ENCODE peak calls at places on chromosomes 3 and 15, in five cellular contexts. M is esophagus muscularis mucosa; G is CD4-positive, alpha-beta memory T cell; L is left lung; O is PC-3. Z is an unnamed sample. For H3K4me1, the result is how much of the 10 kb centered on the place peaks cover.

GRCh38 chr3:117998071-117998470 is 1036.6 kb downstream of the IGSF11 start:
- DNase-seq in M (no peak), G (no peak), L (no peak), O (no peak), Z (no peak)

GRCh38 chr3:114846779-114847178 is 300.3 kb downstream of the ZBTB20 start:
- DNase-seq in M (no peak), G (no peak), L (no peak), O (no peak), Z (no peak)

GRCh38 chr3:37653466-37653865 is 208.2 kb upstream of the CTDSPL start:
- DNase-seq in M (peak), G (no peak), L (no peak), O (no peak), Z (no peak)

GRCh38 chr15:37907136-37907535 is 27.3 kb upstream of the TMCO5A start:
- DNase-seq in M (no peak), G (no peak), L (no peak), O (peak), Z (no peak)

GRCh38 chr3:123781138-123781537 is 103.0 kb downstream of the MYLK start:
- DNase-seq in M (peak), G (no peak), L (no peak), O (no peak), Z (no peak)

GRCh38 chr3:140816372-140816771 is 125.3 kb upstream of the SLC25A36 start:
- DNase-seq in M (no peak), G (no peak), L (no peak), O (no peak), Z (no peak)

GRCh38 chr15:91209318-91209717 is 109.3 kb downstream of the SV2B start:
- DNase-seq in M (no peak), G (no peak), L (no peak), O (no peak), Z (no peak)

GRCh38 chr3:52503788-52504424 is 8.8 kb downstream of the STAB1 start:
- DNase-seq in M (no peak), G (no peak), L (no peak), O (no peak), Z (peak)

GRCh38 chr3:172181936-172182708 is 142.7 kb downstream of the FNDC3B start:
- DNase-seq in M (no peak), G (no peak), L (no peak), O (peak), Z (no peak)

GRCh38 chr15:100430381-100430780 is 88.6 kb upstream of the ADAMTS17 start:
- DNase-seq in M (no peak), G (no peak), L (no peak), O (no peak), Z (no peak)

GRCh38 chr3:23116041-23116440 is 87.1 kb upstream of the UBE2E2 start:
- DNase-seq in M (no peak), G (no peak), L (no peak), O (peak), Z (no peak)

GRCh38 chr3:40912461-40912860 is 286.8 kb upstream of the CTNNB1 start:
- DNase-seq in M (peak), G (no peak), L (no peak), O (no peak), Z (no peak)

GRCh38 chr3:184368804-184369183 is 7.3 kb downstream of the POLR2H start:
- DNase-seq in M (no peak), G (no peak), L (no peak), O (no peak), Z (peak)

GRCh38 chr3:10116138-10116460 is 624 bp downstream of the BRK1 start:
- DNase-seq in M (no peak), G (no peak), L (no peak), O (peak), Z (no peak)

GRCh38 chr15:81120069-81120468 is 14.0 kb upstream of the CFAP161 start:
- DNase-seq in M (no peak), G (no peak), L (no peak), O (peak), Z (no peak)

GRCh38 chr15:58460872-58461271 is 29.1 kb downstream of the LIPC start:
- DNase-seq in M (no peak), G (no peak), L (no peak), O (no peak), Z (no peak)

GRCh38 chr15:74845581-74845980 is 2.6 kb upstream of the ULK3 start:
- DNase-seq in M (no peak), G (no peak), L (no peak), O (no peak), Z (no peak)

GRCh38 chr15:74844319-74845207 is 1.6 kb upstream of the ULK3 start:
- DNase-seq in M (no peak), G (no peak), L (no peak), O (no peak), Z (no peak)

GRCh38 chr15:74845208-74845568 is 2.2 kb upstream of the ULK3 start:
- DNase-seq in M (no peak), G (peak), L (no peak), O (no peak), Z (no peak)

GRCh38 chr15:74850398-74850797 is 7.4 kb upstream of the ULK3 start:
- DNase-seq in M (no peak), G (no peak), L (no peak), O (no peak), Z (no peak)

DNA sequence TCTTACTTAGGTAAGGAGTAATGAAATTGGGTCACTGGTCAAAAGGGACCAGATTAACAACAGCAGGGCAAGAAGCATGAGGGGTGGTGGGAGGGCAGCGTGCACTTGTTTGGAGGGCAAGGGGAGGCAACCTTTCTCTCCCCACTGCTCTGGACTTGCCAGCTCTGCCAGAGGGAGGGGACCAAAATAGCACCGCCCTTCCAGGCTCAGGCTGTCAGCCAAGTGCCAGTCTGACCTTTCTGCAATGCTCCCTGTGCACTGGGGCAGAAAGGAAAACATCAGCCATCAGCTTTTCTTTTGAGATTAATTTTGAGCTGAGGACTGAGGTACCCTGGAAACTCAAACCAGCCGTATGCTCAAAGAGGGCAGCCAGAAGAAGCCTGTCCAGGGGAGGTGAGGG is 4.5 kb upstream of the ULK3 start:
- DNase-seq in M (no peak), G (no peak), L (no peak), O (no peak), Z (no peak)
- H3K4me1 ChIP-seq in M (under half), G (under half), L (under half), O (under half), Z (under half)

DNA sequence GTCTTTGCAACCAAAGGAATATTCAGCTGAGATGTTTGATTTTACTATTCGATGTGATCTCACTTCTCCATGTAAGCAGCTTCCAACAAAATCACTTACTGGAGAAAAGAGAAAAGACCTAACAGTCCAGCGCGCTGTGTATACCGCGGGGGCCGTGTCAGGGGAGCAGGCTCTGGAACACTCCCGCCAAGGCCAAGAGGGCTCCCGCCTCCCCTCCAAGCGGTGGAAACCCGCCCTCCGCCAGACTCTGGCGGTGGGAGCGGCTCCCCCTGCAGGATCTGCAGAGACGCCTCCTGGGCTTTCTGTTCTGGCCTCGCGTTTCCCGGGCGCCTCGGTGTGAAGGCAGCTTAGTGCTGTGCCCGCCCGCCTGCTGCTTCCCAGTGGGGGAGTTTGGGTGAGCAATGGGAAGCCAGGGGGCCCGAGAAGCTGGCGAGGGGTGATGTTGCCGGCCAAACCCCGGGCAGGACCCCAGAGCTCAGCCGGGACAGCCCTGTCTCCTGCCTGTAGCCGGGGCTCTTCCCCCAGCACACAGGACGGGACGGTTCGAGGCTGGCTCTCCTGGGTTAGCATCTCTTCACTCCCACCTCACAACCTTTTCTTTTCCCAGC is 36.3 kb downstream of the CHST14 start:
- DNase-seq in M (no peak), G (peak), L (peak), O (peak), Z (peak)
- H3K4me3 ChIP-seq in M (peak), G (peak), L (peak), O (peak), Z (no peak)

GRCh38 chr15:74963213-74963612 is 6.6 kb upstream of the RPP25 start:
- DNase-seq in M (no peak), G (no peak), L (no peak), O (no peak), Z (no peak)
- H3K4me1 ChIP-seq in M (under half), G (under half), L (under half), O (under half), Z (under half)

DNA sequence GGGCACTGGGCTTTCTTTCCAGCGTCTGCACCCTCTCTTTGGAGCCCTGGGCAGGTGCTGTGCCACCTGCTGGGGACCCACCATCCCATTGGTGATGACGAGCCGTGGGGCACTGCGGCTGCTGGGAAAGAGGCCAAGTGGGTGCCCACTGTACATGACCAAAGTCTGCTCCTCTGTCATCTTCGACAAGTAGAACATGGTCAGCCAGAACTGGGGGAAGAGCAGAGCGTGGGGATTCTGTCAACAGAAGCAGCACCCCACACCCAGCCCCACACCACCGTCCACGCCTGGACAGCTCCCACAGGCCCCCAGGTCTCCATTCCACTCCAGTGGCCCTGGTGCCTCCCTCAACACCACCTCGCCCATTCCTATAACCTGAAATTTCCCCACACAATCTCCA is 9.7 kb downstream of the UROC1 start:
- DNase-seq in M (no peak), G (no peak), L (no peak), O (no peak), Z (no peak)
- H3K4me3 ChIP-seq in M (no peak), G (no peak), L (no peak), O (no peak), Z (no peak)

DNA sequence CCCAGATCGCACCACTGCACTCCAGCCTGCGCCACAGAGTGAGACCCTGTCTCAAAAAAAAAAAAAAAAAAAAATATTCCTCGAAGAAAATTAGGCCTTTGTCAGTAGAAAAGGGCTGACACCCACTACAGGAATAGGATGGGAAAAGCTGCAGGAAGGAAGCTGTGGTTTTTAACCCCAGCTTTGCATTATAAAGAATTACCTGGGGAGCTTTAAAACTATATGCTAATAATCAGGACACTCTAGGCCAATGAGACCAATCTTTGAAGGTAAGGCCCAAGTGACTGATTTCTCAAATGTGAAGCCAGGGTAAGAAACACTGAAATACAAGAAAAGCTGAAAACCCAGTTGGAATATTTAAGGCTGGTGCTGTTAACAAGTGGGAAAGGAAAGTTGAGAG is 74.3 kb downstream of the RBPMS2 start:
- DNase-seq in M (no peak), G (no peak), L (no peak), O (no peak), Z (no peak)
- H3K4me1 ChIP-seq in M (half or more), G (half or more), L (half or more), O (under half), Z (under half)

Z was measured in pancreas.